ENCODE peak calls at places on chromosomes 6 and 20, in eight cellular contexts. Q is iris pigment epithelial cell; Z is Calu3; V is non-pigmented ciliary epithelial cell; I is effector memory CD4-positive, alpha-beta T cell; S is T-cell; D is KG1; Y is AG08395. E is an unnamed sample.

GRCh38 chr6:48389146-48390043 is 278.4 kb upstream of the PTCHD4 start:
- DNase-seq in Q (no peak), Z (no peak), V (no peak), I (no peak), S (no peak), D (no peak), Y (no peak), E (no peak)

GRCh38 chr20:53828673-53829085 is 235.0 kb upstream of the ZNF217 start:
- DNase-seq in Q (peak; percentile 93), Z (peak; percentile 27), V (peak; percentile 88), I (no peak), S (no peak), D (peak; percentile 40), Y (peak; percentile 81), E (peak; percentile 94)

GRCh38 chr6:128696651-128697391 is 176.4 kb upstream of the PTPRK start:
- DNase-seq in Q (peak; percentile 72), Z (no peak), V (peak; percentile 36), I (no peak), S (no peak), D (no peak), Y (peak; percentile 52), E (peak; percentile 79)

GRCh38 chr6:11682525-11682924 is 96.1 kb downstream of the ADTRP start:
- DNase-seq in Q (no peak), Z (no peak), V (no peak), I (no peak), S (no peak), D (no peak), Y (no peak), E (peak; percentile 29)

GRCh38 chr6:41546866-41547798 is 951 bp downstream of the FOXP4 start:
- DNase-seq in Q (peak; percentile 72), Z (peak; percentile 53), V (no peak), I (no peak), S (peak; percentile 19), D (no peak), Y (peak; percentile 18), E (peak; percentile 83)

GRCh38 chr6:80183019-80183418 is 76.5 kb downstream of the BCKDHB start:
- DNase-seq in Q (no peak), Z (no peak), V (no peak), I (no peak), S (no peak), D (no peak), Y (no peak), E (no peak)

GRCh38 chr6:113495521-113495920 is 361.6 kb upstream of the MARCKS start:
- DNase-seq in Q (peak; percentile 82), Z (no peak), V (peak; percentile 90), I (no peak), S (no peak), D (no peak), Y (peak; percentile 57), E (peak; percentile 87)

GRCh38 chr6:44593539-44593944 is 206.0 kb downstream of the CDC5L start:
- DNase-seq in Q (peak; percentile 58), Z (peak; percentile 68), V (peak; percentile 27), I (no peak), S (peak; percentile 48), D (peak; percentile 48), Y (peak; percentile 62), E (peak; percentile 74)

GRCh38 chr6:161188547-161189465 is 85.1 kb downstream of the AGPAT4 start:
- DNase-seq in Q (no peak), Z (no peak), V (no peak), I (no peak), S (no peak), D (no peak), Y (no peak), E (no peak)

GRCh38 chr6:57220083-57220703 is 1.9 kb downstream of the RAB23 start:
- DNase-seq in Q (no peak), Z (no peak), V (no peak), I (no peak), S (no peak), D (no peak), Y (no peak), E (no peak)

GRCh38 chr6:45663181-45664180 is 285.7 kb upstream of the SUPT3H start:
- DNase-seq in Q (peak; percentile 62), Z (no peak), V (no peak), I (no peak), S (peak; percentile 21), D (no peak), Y (no peak), E (peak; percentile 77)

GRCh38 chr6:17352302-17352701 is 41.1 kb upstream of the CAP2 start:
- DNase-seq in Q (peak; percentile 13), Z (no peak), V (no peak), I (no peak), S (no peak), D (no peak), Y (no peak), E (peak; percentile 21)

GRCh38 chr6:89216411-89216810 is 747 bp downstream of the GABRR1 start:
- DNase-seq in Q (no peak), Z (no peak), V (no peak), I (no peak), S (no peak), D (no peak), Y (no peak), E (no peak)

GRCh38 chr6:123208111-123208510 is 212.1 kb downstream of the CLVS2 start:
- DNase-seq in Q (no peak), Z (no peak), V (no peak), I (no peak), S (no peak), D (no peak), Y (no peak), E (no peak)

GRCh38 chr6:31441368-31442267 is 38.2 kb downstream of the MICA start:
- DNase-seq in Q (peak; percentile 61), Z (peak; percentile 93), V (no peak), I (peak; percentile 59), S (peak; percentile 82), D (peak; percentile 61), Y (peak; percentile 91), E (peak; percentile 87)

GRCh38 chr20:3854462-3854870 is 7.8 kb downstream of the MAVS start:
- DNase-seq in Q (no peak), Z (no peak), V (no peak), I (no peak), S (no peak), D (no peak), Y (no peak), E (no peak)

GRCh38 chr6:2853766-2854393 is 12.2 kb upstream of the SERPINB1 start:
- DNase-seq in Q (peak; percentile 77), Z (peak; percentile 73), V (no peak), I (peak; percentile 70), S (peak; percentile 71), D (no peak), Y (peak; percentile 74), E (peak; percentile 87)

GRCh38 chr6:5100806-5101205 is 15.7 kb downstream of the PPP1R3G start:
- DNase-seq in Q (no peak), Z (no peak), V (no peak), I (no peak), S (no peak), D (no peak), Y (no peak), E (no peak)

GRCh38 chr20:10344953-10345352 is 89.1 kb downstream of the MKKS start:
- DNase-seq in Q (no peak), Z (no peak), V (no peak), I (no peak), S (no peak), D (no peak), Y (no peak), E (no peak)

GRCh38 chr6:90434096-90434495 is 137.5 kb upstream of the BACH2 start:
- DNase-seq in Q (no peak), Z (peak; percentile 23), V (no peak), I (no peak), S (no peak), D (no peak), Y (no peak), E (no peak)

GRCh38 chr6:100881707-100882040 is 545 bp upstream of the ASCC3 start:
- DNase-seq in Q (no peak), Z (no peak), V (no peak), I (no peak), S (no peak), D (peak; percentile 36), Y (no peak), E (peak; percentile 40)

E was measured in GM23248.